ENCODE peak calls at places on chromosomes 12 and 14, in nine cellular contexts. D is ovary, L is SK-N-SH, E is sigmoid colon, G is stomach, F is tibial nerve, Y is K562, M is suprapubic skin, Q is HepG2. O is an unnamed sample.

GRCh38 chr12:104910196-104910840 is 47.8 kb downstream of the SLC41A2 start:
- DNase-seq in F (peak; percentile 24), L (no peak), Y (no peak), E (no peak), M (no peak), Q (no peak), D (no peak), G (no peak), O (no peak)

GRCh38 chr14:32319368-32320049 is 9.6 kb upstream of the AKAP6 start:
- DNase-seq in Q (no peak), G (no peak), E (no peak), L (no peak), M (no peak), D (no peak), Y (no peak), F (no peak), O (no peak)

GRCh38 chr12:130143136-130143535 is 19.1 kb upstream of the FZD10 start:
- DNase-seq in F (no peak), M (no peak), E (no peak), Y (no peak), L (no peak), D (no peak), Q (no peak), G (no peak), O (no peak)

GRCh38 chr12:118337194-118337838 is 35.4 kb downstream of the TAOK3 start:
- DNase-seq in G (no peak), M (no peak), Y (no peak), Q (no peak), D (no peak), E (no peak), F (no peak), L (no peak), O (no peak)

GRCh38 chr12:5345534-5345933 is 86.4 kb upstream of the NTF3 start:
- DNase-seq in E (no peak), G (no peak), F (no peak), L (no peak), D (no peak), M (no peak), Y (no peak), Q (no peak), O (no peak)

GRCh38 chr14:38994721-38995120 is 108.3 kb downstream of the SEC23A start:
- DNase-seq in L (no peak), Y (no peak), D (no peak), G (no peak), M (no peak), Q (no peak), F (no peak), E (no peak), O (no peak)

GRCh38 chr12:6345319-6346071 is 3.6 kb upstream of the TNFRSF1A start:
- DNase-seq in Y (peak; percentile 78), M (no peak), G (peak; percentile 57), F (no peak), D (no peak), Q (peak; percentile 84), E (no peak), L (no peak), O (no peak)

GRCh38 chr12:123934016-123934620 is 38.5 kb downstream of the CCDC92 start:
- DNase-seq in F (no peak), D (no peak), E (no peak), M (no peak), L (no peak), G (no peak), Y (no peak), Q (no peak), O (no peak)

DNA sequence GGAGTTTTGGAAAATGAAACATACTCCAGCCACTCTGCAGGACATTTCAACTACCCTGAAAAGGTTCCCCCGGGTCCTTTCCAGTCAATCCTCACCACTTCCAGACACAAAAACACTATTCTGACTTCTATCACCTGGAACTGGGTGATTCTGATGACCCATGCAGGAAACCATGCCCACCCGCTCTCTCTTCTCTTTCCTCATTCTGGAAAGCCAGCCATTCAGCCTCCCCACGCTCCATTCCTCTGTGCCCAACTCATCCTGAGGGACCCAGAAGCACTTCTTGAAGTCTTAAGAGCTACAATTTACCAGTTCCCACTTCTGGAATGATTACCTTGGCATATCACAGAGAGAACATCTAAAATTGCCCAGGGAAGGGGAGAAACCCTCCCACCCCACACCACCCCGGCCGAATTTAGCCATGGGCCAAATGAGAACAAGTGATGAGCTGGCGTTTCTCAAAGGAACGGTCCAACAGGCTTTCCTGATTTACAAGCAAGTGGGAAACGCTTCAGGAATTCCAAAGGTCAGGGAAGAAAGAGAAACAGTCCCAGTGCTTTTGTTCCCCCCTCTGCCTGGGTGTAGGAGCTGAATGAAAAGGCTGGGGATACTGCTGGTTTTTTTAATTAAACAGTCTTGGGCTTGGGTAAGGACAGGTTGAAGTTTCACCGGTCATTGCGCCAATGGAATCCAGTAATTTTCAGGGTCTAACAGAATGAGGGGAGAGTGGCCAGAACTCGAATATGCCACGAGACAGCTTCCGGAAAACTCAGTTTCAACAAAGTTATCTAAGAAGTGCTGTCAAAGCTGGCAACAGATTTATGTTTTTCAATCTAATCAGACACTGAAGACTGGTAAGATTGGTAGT is 2.9 kb downstream of the CCDC88C start:
- DNase-seq in Q (no peak), Y (no peak), D (no peak), G (no peak), F (no peak), M (no peak), E (no peak), L (no peak), O (no peak)
- H3K27me3 ChIP-seq in Q (no peaks in the 10 kb centered on the region), Y (no peaks in the 10 kb centered on the region), D (no peaks in the 10 kb centered on the region), G (no peaks in the 10 kb centered on the region), F (peaks cover 20% of the 10 kb centered on the region), M (no peaks in the 10 kb centered on the region), E (peaks cover 18% of the 10 kb centered on the region), L (peaks cover 15% of the 10 kb centered on the region), O (no peaks in the 10 kb centered on the region)

DNA sequence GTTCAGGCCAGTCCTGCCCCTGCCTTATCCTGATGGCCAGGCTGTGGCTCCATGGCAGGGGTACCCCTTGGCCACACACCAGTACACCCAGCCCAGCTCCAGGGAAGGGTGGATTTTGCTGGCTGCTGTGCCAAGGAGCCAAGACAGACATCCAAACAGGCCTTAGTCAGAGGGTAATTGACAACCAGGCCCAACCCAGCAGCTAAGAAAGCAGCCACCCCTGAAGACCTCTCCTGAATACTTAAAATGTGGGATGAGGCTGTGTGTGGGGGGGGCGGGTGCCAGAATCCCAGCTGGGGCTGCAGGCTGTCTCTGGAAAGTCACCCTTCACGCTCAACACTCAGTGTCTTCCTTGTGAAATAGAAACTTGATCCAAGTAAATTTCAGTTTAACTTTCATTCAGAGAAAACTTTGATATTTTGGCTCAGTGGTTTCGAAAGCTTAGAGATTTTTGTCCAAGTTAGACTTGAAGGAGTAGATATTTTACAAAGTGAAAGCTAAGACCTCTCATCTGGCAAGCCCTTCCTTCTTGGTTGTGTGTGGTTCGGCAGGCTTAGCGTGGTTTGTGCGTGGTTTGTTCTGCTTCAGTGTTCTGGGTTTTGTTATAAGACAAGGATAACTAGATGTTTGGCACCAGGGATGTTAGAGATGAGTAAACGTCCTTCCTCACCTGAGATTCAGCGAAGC is 5.1 kb downstream of the PAPLN start:
- DNase-seq in L (peak; percentile 21), F (no peak), G (no peak), Y (no peak), M (no peak), Q (no peak), E (no peak), D (peak; percentile 52), O (no peak)
- H3K4me3 ChIP-seq in L (no peak overlapping the region), F (no peak overlapping the region), G (no peak overlapping the region), Y (no peak overlapping the region), M (no peak overlapping the region), Q (no peak overlapping the region), E (no peak overlapping the region), D (peak overlapping the region; percentile 21), O (no peak overlapping the region)

GRCh38 chr14:64114166-64114565 is 180.0 kb downstream of the ESR2 start:
- DNase-seq in Q (no peak), M (no peak), D (no peak), Y (no peak), F (no peak), L (no peak), G (no peak), E (no peak), O (no peak)

GRCh38 chr14:64113279-64113678 is 180.9 kb downstream of the ESR2 start:
- DNase-seq in D (peak; percentile 52), M (no peak), G (peak; percentile 78), L (no peak), E (no peak), Q (no peak), F (no peak), Y (no peak), O (peak; percentile 75)

GRCh38 chr14:64110832-64111231 is 183.3 kb downstream of the ESR2 start:
- DNase-seq in Q (no peak), G (no peak), D (no peak), L (no peak), E (no peak), Y (no peak), F (no peak), M (no peak), O (no peak)

GRCh38 chr14:64114796-64115195 is 179.4 kb downstream of the ESR2 start:
- DNase-seq in F (no peak), Y (no peak), G (no peak), L (no peak), Q (no peak), M (no peak), D (no peak), E (no peak), O (no peak)

GRCh38 chr14:64112859-64113258 is 181.3 kb downstream of the ESR2 start:
- DNase-seq in D (no peak), E (no peak), F (no peak), Y (no peak), L (no peak), Q (no peak), G (peak; percentile 58), M (no peak), O (peak; percentile 58)
- TF ChIP-seq EP300 in D (no peak), E (no peak), F (no peak), Y (no peak), L (no peak), Q (no peak), G (no peak), M (no peak), O (no peak)

GRCh38 chr14:99329711-99330315 is 57.8 kb upstream of the BCL11B start:
- DNase-seq in D (peak; percentile 8), M (peak; percentile 45), E (peak; percentile 34), G (no peak), F (no peak), Q (no peak), L (no peak), Y (no peak), O (peak; percentile 3)

GRCh38 chr14:99326041-99326710 is 54.2 kb upstream of the BCL11B start:
- DNase-seq in M (no peak), D (peak; percentile 3), F (no peak), G (no peak), Q (no peak), L (peak; percentile 2), E (no peak), Y (no peak), O (no peak)

GRCh38 chr14:99325591-99325990 is 53.6 kb upstream of the BCL11B start:
- DNase-seq in Y (no peak), D (peak; percentile 4), Q (no peak), E (no peak), F (no peak), L (peak; percentile 3), M (no peak), G (no peak), O (no peak)

GRCh38 chr14:99327050-99327449 is 55.1 kb upstream of the BCL11B start:
- DNase-seq in Q (no peak), E (no peak), G (no peak), D (peak; percentile 1), L (peak; percentile 15), M (peak; percentile 26), F (no peak), Y (no peak), O (no peak)

DNA sequence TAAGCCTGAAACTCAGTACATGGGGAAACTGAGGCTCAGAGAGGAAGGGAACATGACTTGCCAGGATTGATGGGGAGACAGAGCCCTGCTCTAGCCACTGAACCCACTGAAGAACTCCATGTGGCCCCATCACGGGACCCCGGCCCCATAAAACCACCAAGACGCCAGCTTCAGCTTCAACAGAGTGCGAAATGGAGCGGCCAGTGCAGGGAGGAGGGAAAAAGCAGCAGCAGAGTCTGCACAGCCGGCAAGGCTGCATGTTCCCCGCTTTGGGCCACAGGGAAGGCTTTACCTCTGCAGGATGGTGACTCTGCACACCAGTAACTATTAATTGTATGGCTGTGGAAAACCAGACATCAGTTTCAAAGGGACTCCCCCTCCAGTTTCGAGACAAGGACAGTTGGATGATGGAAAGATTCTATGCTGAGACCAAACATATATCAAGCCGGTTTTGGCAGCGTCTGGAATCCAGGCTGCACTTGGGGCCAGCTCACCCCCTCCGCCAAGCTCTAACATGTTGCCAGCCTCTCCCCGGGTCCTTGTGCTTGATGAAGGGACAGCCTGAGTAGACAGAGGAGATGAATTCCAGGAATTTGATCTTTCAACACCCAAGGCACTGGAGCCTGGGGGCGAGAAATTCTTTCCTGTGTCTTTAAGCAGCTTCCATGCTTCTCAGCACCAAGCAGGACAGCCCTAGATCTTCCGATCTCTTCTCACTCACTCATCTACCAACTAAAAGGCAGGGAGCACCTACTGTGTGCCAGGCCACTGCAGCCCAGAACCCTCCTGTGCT is 55.7 kb upstream of the BCL11B start:
- DNase-seq in G (no peak), F (no peak), M (peak; percentile 31), Q (no peak), Y (no peak), E (no peak), D (peak; percentile 12), L (peak; percentile 6), O (no peak)
- H3K27me3 ChIP-seq in G (no peaks in the 10 kb centered on the region), F (no peaks in the 10 kb centered on the region), M (peaks cover 45% of the 10 kb centered on the region), Q (no peaks in the 10 kb centered on the region), Y (peaks cover 5% of the 10 kb centered on the region), E (no peaks in the 10 kb centered on the region), D (no peaks in the 10 kb centered on the region), L (peaks cover 53% of the 10 kb centered on the region), O (no peaks in the 10 kb centered on the region)

O was measured in transverse colon.